ENCODE peak calls at places on chromosomes 1 and 21, in nine cellular contexts. One of them, this sample, is unnamed. For H3K4me1, the result is how much of the 10 kb centered on the place peaks cover.

GRCh38 chr1:4016351-4017130 is 116.5 kb upstream of the C1orf174 start:
- DNase-seq in thoracic aorta: no peak
- DNase-seq in mucosa of descending colon: no peak
- DNase-seq in adrenal gland: no peak
- DNase-seq in IMR-90: no peak
- DNase-seq in small intestine: no peak
- DNase-seq in naive thymus-derived CD4-positive, alpha-beta T cell: no peak
- DNase-seq in suprapubic skin: no peak
- DNase-seq in pancreas: no peak
- DNase-seq in this sample: no peak

GRCh38 chr1:20885121-20885520 is 98.0 kb upstream of the HP1BP3 start:
- DNase-seq in pancreas: no peak
- DNase-seq in mucosa of descending colon: no peak
- DNase-seq in thoracic aorta: no peak
- DNase-seq in adrenal gland: no peak
- DNase-seq in suprapubic skin: no peak
- DNase-seq in IMR-90: peak
- DNase-seq in small intestine: no peak
- DNase-seq in naive thymus-derived CD4-positive, alpha-beta T cell: no peak
- DNase-seq in this sample: no peak

GRCh38 chr1:110185181-110185580 is 24.9 kb upstream of the KCNC4 start:
- DNase-seq in IMR-90: no peak
- DNase-seq in thoracic aorta: no peak
- DNase-seq in pancreas: no peak
- DNase-seq in naive thymus-derived CD4-positive, alpha-beta T cell: no peak
- DNase-seq in adrenal gland: no peak
- DNase-seq in small intestine: no peak
- DNase-seq in mucosa of descending colon: no peak
- DNase-seq in suprapubic skin: no peak
- DNase-seq in this sample: peak

GRCh38 chr1:238439483-238439882 is 548.8 kb upstream of the ZP4 start:
- DNase-seq in naive thymus-derived CD4-positive, alpha-beta T cell: no peak
- DNase-seq in pancreas: no peak
- DNase-seq in suprapubic skin: no peak
- DNase-seq in small intestine: no peak
- DNase-seq in mucosa of descending colon: no peak
- DNase-seq in adrenal gland: no peak
- DNase-seq in IMR-90: no peak
- DNase-seq in thoracic aorta: no peak
- DNase-seq in this sample: no peak

GRCh38 chr1:90067194-90067593 is 72.3 kb downstream of the ZNF326 start:
- DNase-seq in suprapubic skin: no peak
- DNase-seq in mucosa of descending colon: no peak
- DNase-seq in small intestine: peak
- DNase-seq in IMR-90: no peak
- DNase-seq in pancreas: no peak
- DNase-seq in thoracic aorta: no peak
- DNase-seq in naive thymus-derived CD4-positive, alpha-beta T cell: no peak
- DNase-seq in adrenal gland: no peak
- DNase-seq in this sample: no peak

GRCh38 chr21:43646550-43647260 is 12.6 kb downstream of the HSF2BP start:
- DNase-seq in thoracic aorta: peak
- DNase-seq in small intestine: peak
- DNase-seq in naive thymus-derived CD4-positive, alpha-beta T cell: peak
- DNase-seq in suprapubic skin: peak
- DNase-seq in adrenal gland: peak
- DNase-seq in pancreas: peak
- DNase-seq in IMR-90: peak
- DNase-seq in mucosa of descending colon: peak
- DNase-seq in this sample: peak

GRCh38 chr1:243471026-243471685 is 215.3 kb downstream of the SDCCAG8 start:
- DNase-seq in pancreas: no peak
- DNase-seq in suprapubic skin: no peak
- DNase-seq in thoracic aorta: no peak
- DNase-seq in naive thymus-derived CD4-positive, alpha-beta T cell: no peak
- DNase-seq in adrenal gland: no peak
- DNase-seq in small intestine: no peak
- DNase-seq in mucosa of descending colon: no peak
- DNase-seq in IMR-90: no peak
- DNase-seq in this sample: no peak

GRCh38 chr1:86926886-86927285 is 12.5 kb downstream of the HS2ST1 start:
- DNase-seq in IMR-90: no peak
- DNase-seq in thoracic aorta: no peak
- DNase-seq in naive thymus-derived CD4-positive, alpha-beta T cell: no peak
- DNase-seq in suprapubic skin: no peak
- DNase-seq in pancreas: no peak
- DNase-seq in small intestine: peak
- DNase-seq in mucosa of descending colon: no peak
- DNase-seq in adrenal gland: no peak
- DNase-seq in this sample: no peak

GRCh38 chr1:36380003-36380631 is 5.6 kb downstream of the STK40 start:
- DNase-seq in IMR-90: no peak
- DNase-seq in mucosa of descending colon: no peak
- DNase-seq in adrenal gland: peak
- DNase-seq in pancreas: no peak
- DNase-seq in naive thymus-derived CD4-positive, alpha-beta T cell: no peak
- DNase-seq in small intestine: no peak
- DNase-seq in suprapubic skin: no peak
- DNase-seq in thoracic aorta: no peak
- DNase-seq in this sample: no peak

GRCh38 chr1:32971576-32971975 is 7.0 kb upstream of the RNF19B start:
- DNase-seq in mucosa of descending colon: no peak
- DNase-seq in suprapubic skin: no peak
- DNase-seq in naive thymus-derived CD4-positive, alpha-beta T cell: no peak
- DNase-seq in adrenal gland: no peak
- DNase-seq in pancreas: no peak
- DNase-seq in small intestine: no peak
- DNase-seq in thoracic aorta: no peak
- DNase-seq in IMR-90: no peak
- DNase-seq in this sample: no peak

GRCh38 chr1:41003640-41004220 is 17.8 kb downstream of the SLFNL1 start:
- DNase-seq in suprapubic skin: peak
- DNase-seq in thoracic aorta: peak
- DNase-seq in naive thymus-derived CD4-positive, alpha-beta T cell: peak
- DNase-seq in small intestine: peak
- DNase-seq in mucosa of descending colon: peak
- DNase-seq in pancreas: peak
- DNase-seq in IMR-90: peak
- DNase-seq in adrenal gland: peak
- DNase-seq in this sample: peak

GRCh38 chr1:167360120-167360519 is 139.4 kb downstream of the POU2F1 start:
- DNase-seq in suprapubic skin: no peak
- DNase-seq in pancreas: no peak
- DNase-seq in adrenal gland: no peak
- DNase-seq in IMR-90: peak
- DNase-seq in thoracic aorta: no peak
- DNase-seq in mucosa of descending colon: no peak
- DNase-seq in small intestine: no peak
- DNase-seq in naive thymus-derived CD4-positive, alpha-beta T cell: no peak
- DNase-seq in this sample: no peak

GRCh38 chr1:235105051-235106043 is 23.3 kb downstream of the TOMM20 start:
- DNase-seq in IMR-90: peak
- DNase-seq in suprapubic skin: no peak
- DNase-seq in pancreas: no peak
- DNase-seq in adrenal gland: no peak
- DNase-seq in small intestine: peak
- DNase-seq in thoracic aorta: no peak
- DNase-seq in naive thymus-derived CD4-positive, alpha-beta T cell: no peak
- DNase-seq in mucosa of descending colon: no peak
- DNase-seq in this sample: no peak

DNA sequence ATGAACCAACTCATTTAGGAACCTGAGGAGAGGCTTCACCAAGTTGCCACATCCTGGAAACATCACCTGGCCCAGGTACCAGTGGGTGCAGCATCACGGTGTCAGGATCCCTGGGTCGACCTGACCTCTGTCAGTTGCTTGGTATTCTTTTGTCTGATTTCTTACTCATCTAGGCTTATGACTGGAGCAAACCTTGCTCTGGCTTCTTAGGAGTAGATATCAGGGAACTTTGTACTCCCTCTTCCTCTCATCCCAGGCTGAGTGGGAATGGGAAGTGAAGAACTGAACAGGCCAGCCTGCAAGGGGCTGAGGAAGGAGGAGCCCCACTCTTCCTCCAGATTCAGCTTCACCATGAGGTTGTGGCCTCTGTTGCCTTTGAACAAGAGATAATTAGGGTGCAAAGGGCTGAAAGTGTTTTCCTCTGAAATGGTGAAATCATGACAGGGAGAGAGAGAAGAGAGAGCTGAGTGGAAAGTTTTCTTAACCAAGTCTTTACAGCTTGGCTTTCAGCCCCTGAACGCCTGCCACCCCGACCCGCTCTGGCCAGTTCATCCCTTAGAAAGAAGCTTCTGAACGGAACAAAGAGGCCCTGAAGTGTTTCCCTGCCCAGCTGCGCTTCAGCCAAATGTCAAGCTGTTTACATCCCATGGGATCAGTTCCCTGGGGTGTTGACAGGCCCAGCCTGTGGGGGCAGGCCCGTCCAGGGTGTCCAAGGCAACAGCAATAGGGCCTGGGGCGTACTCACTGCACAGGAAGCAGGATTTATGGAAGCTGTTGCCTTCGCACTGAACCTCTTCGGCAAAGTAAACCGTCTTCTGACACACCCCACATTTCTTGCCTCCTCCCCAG is 11.3 kb downstream of the CSRP1 start:
- DNase-seq in naive thymus-derived CD4-positive, alpha-beta T cell: no peak
- DNase-seq in small intestine: peak
- DNase-seq in pancreas: peak
- DNase-seq in IMR-90: peak
- DNase-seq in thoracic aorta: no peak
- DNase-seq in adrenal gland: peak
- DNase-seq in mucosa of descending colon: peak
- DNase-seq in suprapubic skin: peak
- DNase-seq in this sample: peak
- H3K4me1 ChIP-seq in naive thymus-derived CD4-positive, alpha-beta T cell: under half
- H3K4me1 ChIP-seq in small intestine: under half
- H3K4me1 ChIP-seq in pancreas: under half
- H3K4me1 ChIP-seq in IMR-90: half or more
- H3K4me1 ChIP-seq in thoracic aorta: half or more
- H3K4me1 ChIP-seq in adrenal gland: under half
- H3K4me1 ChIP-seq in mucosa of descending colon: under half
- H3K4me1 ChIP-seq in suprapubic skin: half or more
- H3K4me1 ChIP-seq in this sample: under half

GRCh38 chr1:244869950-244870349 is 5.6 kb upstream of the HNRNPU start:
- DNase-seq in adrenal gland: no peak
- DNase-seq in thoracic aorta: no peak
- DNase-seq in suprapubic skin: no peak
- DNase-seq in IMR-90: no peak
- DNase-seq in naive thymus-derived CD4-positive, alpha-beta T cell: no peak
- DNase-seq in small intestine: no peak
- DNase-seq in pancreas: no peak
- DNase-seq in mucosa of descending colon: no peak
- DNase-seq in this sample: no peak
- H3K4me1 ChIP-seq in adrenal gland: under half
- H3K4me1 ChIP-seq in thoracic aorta: under half
- H3K4me1 ChIP-seq in suprapubic skin: under half
- H3K4me1 ChIP-seq in IMR-90: under half
- H3K4me1 ChIP-seq in naive thymus-derived CD4-positive, alpha-beta T cell: under half
- H3K4me1 ChIP-seq in small intestine: under half
- H3K4me1 ChIP-seq in pancreas: under half
- H3K4me1 ChIP-seq in mucosa of descending colon: under half
- H3K4me1 ChIP-seq in this sample: under half

GRCh38 chr1:2271134-2271785 is 43.1 kb downstream of the SKI start:
- DNase-seq in thoracic aorta: no peak
- DNase-seq in mucosa of descending colon: no peak
- DNase-seq in adrenal gland: no peak
- DNase-seq in pancreas: no peak
- DNase-seq in small intestine: no peak
- DNase-seq in naive thymus-derived CD4-positive, alpha-beta T cell: no peak
- DNase-seq in IMR-90: no peak
- DNase-seq in suprapubic skin: no peak
- DNase-seq in this sample: peak

GRCh38 chr1:2274231-2274967 is 46.3 kb downstream of the SKI start:
- DNase-seq in pancreas: no peak
- DNase-seq in mucosa of descending colon: no peak
- DNase-seq in small intestine: no peak
- DNase-seq in adrenal gland: no peak
- DNase-seq in naive thymus-derived CD4-positive, alpha-beta T cell: no peak
- DNase-seq in suprapubic skin: no peak
- DNase-seq in thoracic aorta: no peak
- DNase-seq in IMR-90: no peak
- DNase-seq in this sample: peak

GRCh38 chr1:2273401-2274090 is 45.4 kb downstream of the SKI start:
- DNase-seq in IMR-90: no peak
- DNase-seq in small intestine: no peak
- DNase-seq in thoracic aorta: no peak
- DNase-seq in mucosa of descending colon: no peak
- DNase-seq in suprapubic skin: no peak
- DNase-seq in pancreas: no peak
- DNase-seq in naive thymus-derived CD4-positive, alpha-beta T cell: no peak
- DNase-seq in adrenal gland: no peak
- DNase-seq in this sample: peak

GRCh38 chr1:2271841-2272655 is 43.9 kb downstream of the SKI start:
- DNase-seq in adrenal gland: no peak
- DNase-seq in pancreas: no peak
- DNase-seq in thoracic aorta: no peak
- DNase-seq in IMR-90: no peak
- DNase-seq in small intestine: peak
- DNase-seq in naive thymus-derived CD4-positive, alpha-beta T cell: no peak
- DNase-seq in mucosa of descending colon: no peak
- DNase-seq in suprapubic skin: no peak
- DNase-seq in this sample: peak

DNA sequence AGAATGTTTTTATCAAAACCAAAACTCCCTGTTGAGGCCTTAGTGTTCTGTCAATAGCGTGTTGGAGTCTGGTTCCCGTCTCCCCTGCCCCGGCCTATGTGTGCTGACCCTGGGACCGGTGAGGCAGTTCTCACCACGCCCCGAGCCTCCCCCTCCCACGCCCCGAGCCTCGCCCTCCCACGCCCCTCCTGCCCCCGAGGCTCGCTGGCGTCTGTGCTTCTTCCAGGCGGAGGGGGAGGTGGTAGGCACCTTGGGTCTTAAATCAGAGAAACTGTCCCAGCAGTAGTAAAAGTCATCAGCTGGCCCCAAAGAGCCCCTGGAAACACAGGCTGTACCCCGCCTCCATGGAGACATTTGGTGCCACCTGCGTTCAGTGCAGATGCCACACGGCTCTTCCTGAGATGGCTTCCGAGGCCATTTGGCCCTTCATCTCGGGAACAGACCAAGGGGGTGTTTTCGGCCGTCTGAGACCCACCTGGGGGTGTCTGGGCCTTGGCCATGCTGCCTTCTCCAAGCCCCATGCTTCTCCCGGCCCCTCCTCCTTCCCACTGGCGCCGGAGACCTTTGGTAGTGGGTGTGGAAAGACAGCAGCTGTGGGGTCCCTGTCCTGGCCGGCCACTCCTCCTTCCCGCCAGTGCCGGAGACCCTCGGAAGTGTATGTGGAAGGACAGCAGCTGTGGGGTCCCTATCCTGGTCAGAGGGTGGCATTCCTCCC is 44.7 kb downstream of the SKI start:
- DNase-seq in naive thymus-derived CD4-positive, alpha-beta T cell: no peak
- DNase-seq in small intestine: no peak
- DNase-seq in pancreas: no peak
- DNase-seq in adrenal gland: no peak
- DNase-seq in mucosa of descending colon: no peak
- DNase-seq in IMR-90: no peak
- DNase-seq in suprapubic skin: no peak
- DNase-seq in thoracic aorta: no peak
- DNase-seq in this sample: no peak
- H3K4me1 ChIP-seq in naive thymus-derived CD4-positive, alpha-beta T cell: under half
- H3K4me1 ChIP-seq in small intestine: under half
- H3K4me1 ChIP-seq in pancreas: under half
- H3K4me1 ChIP-seq in adrenal gland: under half
- H3K4me1 ChIP-seq in mucosa of descending colon: half or more
- H3K4me1 ChIP-seq in IMR-90: half or more
- H3K4me1 ChIP-seq in suprapubic skin: half or more
- H3K4me1 ChIP-seq in thoracic aorta: half or more
- H3K4me1 ChIP-seq in this sample: half or more

GRCh38 chr1:13761883-13762282 is 61.9 kb downstream of the PRDM2 start:
- DNase-seq in suprapubic skin: no peak
- DNase-seq in adrenal gland: no peak
- DNase-seq in naive thymus-derived CD4-positive, alpha-beta T cell: no peak
- DNase-seq in mucosa of descending colon: no peak
- DNase-seq in IMR-90: no peak
- DNase-seq in pancreas: no peak
- DNase-seq in small intestine: no peak
- DNase-seq in thoracic aorta: no peak
- DNase-seq in this sample: no peak
- H3K4me1 ChIP-seq in suprapubic skin: half or more
- H3K4me1 ChIP-seq in adrenal gland: under half
- H3K4me1 ChIP-seq in naive thymus-derived CD4-positive, alpha-beta T cell: half or more
- H3K4me1 ChIP-seq in mucosa of descending colon: under half
- H3K4me1 ChIP-seq in IMR-90: under half
- H3K4me1 ChIP-seq in pancreas: half or more
- H3K4me1 ChIP-seq in small intestine: under half
- H3K4me1 ChIP-seq in thoracic aorta: under half
- H3K4me1 ChIP-seq in this sample: half or more